ENCODE peak calls at places on chromosome 2, in eight cellular contexts. B is lower lobe of right lung; W is A549; I is CD8-positive, alpha-beta T cell; S is small intestine; F is left ventricle myocardium inferior; Y is psoas muscle; U is fibroblast of lung. P is an unnamed sample.

GRCh38 chr2:12412898-12413305 is 303.8 kb upstream of the TRIB2 start:
- DNase-seq in I (no peak), F (no peak), U (peak; percentile 51), W (no peak), Y (no peak), S (no peak), B (no peak), P (no peak)

GRCh38 chr2:56729212-56729611 is 545.4 kb downstream of the CCDC85A start:
- DNase-seq in U (no peak), F (no peak), S (no peak), W (no peak), B (no peak), I (no peak), Y (no peak), P (no peak)

GRCh38 chr2:236229186-236229585 is 35.0 kb downstream of the ASB18 start:
- DNase-seq in Y (no peak), S (no peak), B (no peak), I (no peak), F (no peak), U (no peak), W (no peak), P (no peak)

GRCh38 chr2:229725716-229726346 is 11.5 kb upstream of the DNER start:
- DNase-seq in B (no peak), F (no peak), Y (no peak), U (peak; percentile 91), W (peak; percentile 85), I (no peak), S (no peak), P (no peak)

GRCh38 chr2:145156199-145156598 is 636.3 kb upstream of the ZEB2 start:
- DNase-seq in B (no peak), U (peak; percentile 17), F (no peak), W (no peak), Y (no peak), I (no peak), S (no peak), P (no peak)

GRCh38 chr2:219419331-219420197 is 1.4 kb downstream of the DES start:
- DNase-seq in S (no peak), I (no peak), B (no peak), U (no peak), Y (peak; percentile 90), F (peak; percentile 65), W (no peak), P (peak; percentile 95)

GRCh38 chr2:185279999-185280398 is 458.6 kb upstream of the FSIP2 start:
- DNase-seq in Y (no peak), F (no peak), B (no peak), I (no peak), W (peak; percentile 3), U (peak; percentile 36), S (peak; percentile 16), P (no peak)

GRCh38 chr2:217489145-217489960 is 513.4 kb downstream of the TNS1 start:
- DNase-seq in Y (no peak), W (no peak), S (peak; percentile 2), U (no peak), F (no peak), B (peak; percentile 45), I (no peak), P (no peak)

GRCh38 chr2:18831916-18832510 is 242.6 kb upstream of the NT5C1B start:
- DNase-seq in U (no peak), W (no peak), Y (no peak), B (no peak), I (no peak), F (no peak), S (no peak), P (no peak)

GRCh38 chr2:118249531-118249930 is 161.3 kb downstream of the INSIG2 start:
- DNase-seq in B (no peak), F (no peak), S (no peak), I (no peak), Y (no peak), U (no peak), W (no peak), P (no peak)

GRCh38 chr2:164896226-164896625 is 54.6 kb upstream of the COBLL1 start:
- DNase-seq in U (peak; percentile 31), I (no peak), F (no peak), B (no peak), S (no peak), W (no peak), Y (no peak), P (no peak)

GRCh38 chr2:232876978-232877441 is 6.9 kb downstream of the SNORC start:
- DNase-seq in Y (peak; percentile 47), W (no peak), S (peak; percentile 73), F (no peak), B (peak; percentile 41), U (no peak), I (no peak), P (no peak)

GRCh38 chr2:232877940-232878511 is 8.0 kb downstream of the SNORC start:
- DNase-seq in U (no peak), I (no peak), Y (peak; percentile 30), B (peak; percentile 20), F (peak; percentile 4), S (no peak), W (no peak), P (no peak)

GRCh38 chr2:232875256-232876070 is 5.4 kb downstream of the SNORC start:
- DNase-seq in I (no peak), F (no peak), B (no peak), U (no peak), W (peak; percentile 33), S (no peak), Y (peak; percentile 52), P (no peak)

GRCh38 chr2:232874677-232875223 is 4.7 kb downstream of the SNORC start:
- DNase-seq in S (no peak), I (no peak), B (no peak), F (no peak), Y (no peak), U (no peak), W (no peak), P (no peak)

DNA sequence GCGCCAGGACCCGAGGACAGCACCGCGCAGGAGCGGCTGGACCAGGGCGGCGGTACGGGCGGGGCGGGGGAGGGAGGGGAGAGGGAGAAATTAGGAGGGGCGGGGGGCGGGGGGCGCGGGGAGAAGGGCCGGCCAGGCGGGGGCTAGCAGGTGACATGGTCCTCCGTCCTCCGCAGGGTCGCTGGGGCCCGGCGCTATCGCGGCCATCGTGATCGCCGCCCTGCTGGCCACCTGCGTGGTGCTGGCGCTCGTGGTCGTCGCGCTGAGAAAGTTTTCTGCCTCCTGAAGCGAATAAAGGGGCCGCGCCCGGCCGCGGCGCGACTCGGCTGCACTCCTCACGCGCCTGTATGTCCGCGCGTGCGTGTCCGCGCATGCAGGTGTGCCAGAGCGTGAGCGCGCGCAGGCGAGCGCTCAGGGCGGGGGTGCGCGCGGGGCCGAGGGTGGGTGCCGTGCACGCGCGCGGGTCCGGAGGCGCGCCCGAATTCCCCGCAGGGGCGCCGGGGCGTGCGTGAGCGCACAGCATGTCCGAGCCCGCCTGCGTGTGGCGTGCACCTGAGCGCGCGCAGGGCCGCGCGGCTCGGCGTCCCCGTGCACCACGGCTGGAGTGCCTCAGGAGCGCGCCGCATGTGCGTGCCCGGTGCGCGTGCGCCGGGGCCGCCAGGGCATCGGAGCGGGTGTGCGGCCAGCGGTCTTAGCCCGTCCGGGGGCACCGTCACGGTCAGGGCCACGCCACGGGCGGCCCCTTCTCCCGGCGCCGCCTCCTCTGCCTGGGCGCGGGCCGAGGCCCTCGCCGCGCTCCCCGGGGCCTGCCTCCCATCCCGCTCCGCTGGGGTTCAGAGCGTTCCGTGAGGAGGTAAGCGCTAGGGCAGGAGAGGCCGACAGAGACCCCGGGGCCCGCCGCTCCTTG is 6.3 kb downstream of the SNORC start:
- DNase-seq in B (no peak), S (peak; percentile 81), W (peak; percentile 72), F (no peak), U (no peak), I (no peak), Y (peak; percentile 58), P (no peak)
- H3K4me3 ChIP-seq in B (peak overlapping the region; percentile 46), S (peak overlapping the region; percentile 38), W (peak overlapping the region; percentile 81), F (peak overlapping the region; percentile 65), U (no peak overlapping the region), I (peak overlapping the region; percentile 23), Y (peak overlapping the region; percentile 71), P (peak overlapping the region; percentile 52)

DNA sequence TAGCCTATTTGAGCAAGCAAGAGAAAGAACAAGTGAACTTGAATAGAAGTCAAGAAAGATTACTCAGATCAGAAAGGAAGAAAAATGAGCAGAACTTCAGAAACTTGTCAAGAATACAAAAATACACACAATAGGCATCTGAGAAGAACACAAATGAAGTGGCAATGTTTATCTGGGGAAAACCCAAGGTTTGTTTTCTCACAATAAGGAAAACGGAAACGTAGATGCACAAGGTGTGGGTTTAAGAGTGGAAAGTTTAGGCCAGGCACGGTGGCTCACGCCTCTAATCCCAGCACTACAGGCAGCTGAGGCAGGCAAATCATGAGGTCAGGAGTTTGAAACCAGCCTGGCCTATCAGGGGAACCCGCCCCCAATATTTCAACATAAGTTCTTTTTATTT is 159.5 kb upstream of the GYPC start:
- DNase-seq in I (no peak), S (no peak), Y (no peak), F (no peak), W (no peak), B (no peak), U (no peak), P (no peak)
- H3K27ac ChIP-seq in I (no peak overlapping the region), S (no peak overlapping the region), Y (no peak overlapping the region), F (no peak overlapping the region), W (no peak overlapping the region), B (no peak overlapping the region), U (no peak overlapping the region), P (no peak overlapping the region)

DNA sequence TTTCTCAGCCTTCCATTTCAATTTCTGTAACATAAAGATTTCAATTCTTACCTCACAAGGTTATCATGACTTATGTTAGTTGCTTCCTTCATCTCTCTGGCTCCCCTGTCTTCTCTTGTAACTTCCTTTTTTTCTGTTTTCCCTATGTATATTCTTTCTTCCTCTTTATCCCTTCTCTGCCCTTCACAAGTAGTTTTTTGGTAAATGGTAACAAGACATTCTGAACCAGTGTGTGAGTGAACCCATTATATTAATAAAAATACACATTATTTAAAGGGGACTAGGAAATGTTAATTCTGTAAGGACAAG is 8.4 kb downstream of the ACSL3 start:
- DNase-seq in Y (no peak), W (no peak), U (no peak), F (no peak), I (no peak), B (no peak), S (no peak), P (no peak)
- H3K4me1 ChIP-seq in Y (peaks cover 65% of the 10 kb centered on the region), W (peaks cover 74% of the 10 kb centered on the region), U (peaks cover 2% of the 10 kb centered on the region), F (peaks cover 89% of the 10 kb centered on the region), I (peaks cover 16% of the 10 kb centered on the region), B (peaks cover 43% of the 10 kb centered on the region), S (peaks cover 9% of the 10 kb centered on the region), P (peaks cover 67% of the 10 kb centered on the region)

DNA sequence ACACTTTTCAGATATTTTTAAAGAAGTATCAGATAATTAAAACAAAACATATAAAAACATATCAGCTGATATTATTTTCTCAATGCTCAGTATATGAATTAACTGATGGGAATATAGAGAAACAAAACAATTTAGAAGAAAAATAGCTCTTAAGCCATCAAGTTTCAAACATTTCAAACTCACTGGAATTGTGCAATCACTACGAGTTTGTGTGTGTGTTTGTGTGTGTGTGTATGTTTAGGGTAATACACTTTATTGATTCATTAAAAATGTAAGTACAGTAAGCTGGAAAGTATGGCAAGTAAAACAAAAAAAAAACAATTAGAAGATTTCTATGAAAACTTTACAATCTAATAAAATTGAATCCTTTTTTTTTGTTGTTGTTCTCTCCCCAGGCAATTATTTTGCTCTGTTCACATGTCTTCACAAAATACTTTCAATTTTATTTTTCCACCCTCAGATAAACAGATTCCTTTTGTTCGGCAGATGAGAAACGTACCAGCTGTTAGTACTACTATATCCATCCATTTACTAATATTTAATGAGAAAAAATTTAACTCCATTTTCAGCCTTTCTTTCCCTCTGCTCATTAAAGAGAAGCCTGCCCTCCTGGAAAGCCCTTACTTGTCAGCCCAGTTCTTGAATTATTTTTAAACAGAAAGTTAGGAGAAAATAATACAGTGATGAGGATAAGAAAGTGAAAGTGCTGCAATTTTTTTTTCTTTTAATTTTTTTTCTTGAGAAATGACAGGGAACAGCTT is 87.6 kb downstream of the SLC8A1 start:
- DNase-seq in S (no peak), B (no peak), W (peak; percentile 13), F (no peak), Y (no peak), I (no peak), U (peak; percentile 83), P (no peak)
- H3K4me3 ChIP-seq in S (no peak overlapping the region), B (peak overlapping the region; percentile 20), W (no peak overlapping the region), F (peak overlapping the region; percentile 46), Y (peak overlapping the region; percentile 23), I (no peak overlapping the region), U (peak overlapping the region; percentile 57), P (no peak overlapping the region)

P was measured in gastrocnemius medialis.